ENCODE peak calls at places on chromosomes 6 and 20, in six cellular contexts. One of them, this sample, is unnamed.

GRCh38 chr20:44247131-44247571 is at the start of gene GDAP1L1:
- DNase-seq in hepatocyte: peak
- DNase-seq in left lung: no peak
- DNase-seq in pancreas: no peak
- DNase-seq in stomach: no peak
- DNase-seq in left ventricle myocardium inferior: no peak
- DNase-seq in this sample: no peak

GRCh38 chr20:38250607-38251006 is 9.9 kb downstream of the KIAA1755 start:
- DNase-seq in hepatocyte: no peak
- DNase-seq in stomach: no peak
- DNase-seq in left lung: no peak
- DNase-seq in pancreas: no peak
- DNase-seq in left ventricle myocardium inferior: no peak
- DNase-seq in this sample: peak

GRCh38 chr6:74409447-74409846 is 713.4 kb downstream of the CD109 start:
- DNase-seq in left ventricle myocardium inferior: no peak
- DNase-seq in pancreas: no peak
- DNase-seq in stomach: no peak
- DNase-seq in left lung: no peak
- DNase-seq in hepatocyte: peak
- DNase-seq in this sample: no peak

GRCh38 chr6:137019476-137020272 is 25.1 kb downstream of the IL20RA start:
- DNase-seq in left ventricle myocardium inferior: no peak
- DNase-seq in left lung: no peak
- DNase-seq in stomach: no peak
- DNase-seq in hepatocyte: no peak
- DNase-seq in pancreas: no peak
- DNase-seq in this sample: no peak

GRCh38 chr6:129842137-129842536 is 19.0 kb downstream of the TMEM244 start:
- DNase-seq in left ventricle myocardium inferior: no peak
- DNase-seq in pancreas: no peak
- DNase-seq in left lung: no peak
- DNase-seq in stomach: no peak
- DNase-seq in hepatocyte: no peak
- DNase-seq in this sample: no peak

GRCh38 chr20:25372584-25373336 is 17.9 kb downstream of the ABHD12 start:
- DNase-seq in left lung: no peak
- DNase-seq in hepatocyte: no peak
- DNase-seq in left ventricle myocardium inferior: no peak
- DNase-seq in pancreas: no peak
- DNase-seq in stomach: no peak
- DNase-seq in this sample: no peak

GRCh38 chr6:160106701-160107100 is 14.9 kb upstream of the SLC22A1 start:
- DNase-seq in left ventricle myocardium inferior: no peak
- DNase-seq in pancreas: no peak
- DNase-seq in stomach: no peak
- DNase-seq in hepatocyte: no peak
- DNase-seq in left lung: no peak
- DNase-seq in this sample: no peak

GRCh38 chr6:158226655-158227512 is 58.7 kb downstream of the GTF2H5 start:
- DNase-seq in left ventricle myocardium inferior: no peak
- DNase-seq in hepatocyte: peak
- DNase-seq in stomach: no peak
- DNase-seq in pancreas: peak
- DNase-seq in left lung: no peak
- DNase-seq in this sample: no peak

GRCh38 chr6:83853178-83853967 is at the start of gene RIPPLY2:
- DNase-seq in left ventricle myocardium inferior: peak
- DNase-seq in stomach: no peak
- DNase-seq in pancreas: peak
- DNase-seq in hepatocyte: peak
- DNase-seq in left lung: peak
- DNase-seq in this sample: no peak

GRCh38 chr6:53829698-53830221 is 35.0 kb downstream of the LRRC1 start:
- DNase-seq in pancreas: no peak
- DNase-seq in left lung: no peak
- DNase-seq in left ventricle myocardium inferior: no peak
- DNase-seq in hepatocyte: peak
- DNase-seq in stomach: no peak
- DNase-seq in this sample: no peak

GRCh38 chr6:128498244-128498643 is 22.2 kb downstream of the PTPRK start:
- DNase-seq in hepatocyte: no peak
- DNase-seq in stomach: no peak
- DNase-seq in pancreas: no peak
- DNase-seq in left lung: no peak
- DNase-seq in left ventricle myocardium inferior: no peak
- DNase-seq in this sample: no peak

GRCh38 chr20:23060629-23061028 is 11.2 kb upstream of the THBD start:
- DNase-seq in stomach: no peak
- DNase-seq in left lung: no peak
- DNase-seq in left ventricle myocardium inferior: no peak
- DNase-seq in hepatocyte: no peak
- DNase-seq in pancreas: no peak
- DNase-seq in this sample: no peak

GRCh38 chr6:134764741-134765140 is 185.2 kb downstream of the ALDH8A1 start:
- DNase-seq in stomach: no peak
- DNase-seq in pancreas: no peak
- DNase-seq in hepatocyte: no peak
- DNase-seq in left ventricle myocardium inferior: no peak
- DNase-seq in left lung: no peak
- DNase-seq in this sample: no peak

GRCh38 chr6:163863565-163863964 is 449.0 kb downstream of the QKI start:
- DNase-seq in left ventricle myocardium inferior: no peak
- DNase-seq in left lung: peak
- DNase-seq in pancreas: no peak
- DNase-seq in hepatocyte: no peak
- DNase-seq in stomach: no peak
- DNase-seq in this sample: no peak

GRCh38 chr20:3902446-3902845 is 13.3 kb downstream of the PANK2 start:
- DNase-seq in left lung: no peak
- DNase-seq in pancreas: no peak
- DNase-seq in stomach: no peak
- DNase-seq in hepatocyte: no peak
- DNase-seq in left ventricle myocardium inferior: no peak
- DNase-seq in this sample: no peak

GRCh38 chr6:43916924-43917877 is 147.2 kb downstream of the VEGFA start:
- DNase-seq in stomach: peak
- DNase-seq in left ventricle myocardium inferior: no peak
- DNase-seq in pancreas: peak
- DNase-seq in left lung: no peak
- DNase-seq in hepatocyte: peak
- DNase-seq in this sample: no peak

GRCh38 chr6:135289816-135290215 is 108.7 kb downstream of the MYB start:
- DNase-seq in hepatocyte: no peak
- DNase-seq in stomach: no peak
- DNase-seq in left lung: no peak
- DNase-seq in pancreas: no peak
- DNase-seq in left ventricle myocardium inferior: no peak
- DNase-seq in this sample: no peak

GRCh38 chr6:135941275-135941674 is 89.8 kb downstream of the PDE7B start:
- DNase-seq in stomach: no peak
- DNase-seq in left lung: no peak
- DNase-seq in left ventricle myocardium inferior: no peak
- DNase-seq in hepatocyte: no peak
- DNase-seq in pancreas: no peak
- DNase-seq in this sample: no peak

GRCh38 chr6:160679402-160679769 is 15.3 kb upstream of the LPA start:
- DNase-seq in left ventricle myocardium inferior: no peak
- DNase-seq in hepatocyte: peak
- DNase-seq in pancreas: peak
- DNase-seq in left lung: no peak
- DNase-seq in stomach: no peak
- DNase-seq in this sample: peak

GRCh38 chr6:137510923-137511322 is 16.7 kb upstream of the OLIG3 start:
- DNase-seq in left lung: no peak
- DNase-seq in hepatocyte: no peak
- DNase-seq in pancreas: no peak
- DNase-seq in stomach: no peak
- DNase-seq in left ventricle myocardium inferior: no peak
- DNase-seq in this sample: no peak

GRCh38 chr20:57384486-57384885 is 6.7 kb upstream of the RBM38 start:
- DNase-seq in stomach: no peak
- DNase-seq in left lung: peak
- DNase-seq in left ventricle myocardium inferior: no peak
- DNase-seq in pancreas: no peak
- DNase-seq in hepatocyte: no peak
- DNase-seq in this sample: no peak

GRCh38 chr20:46626799-46627198 is 24.5 kb downstream of the SLC13A3 start:
- DNase-seq in hepatocyte: no peak
- DNase-seq in left lung: no peak
- DNase-seq in left ventricle myocardium inferior: no peak
- DNase-seq in pancreas: no peak
- DNase-seq in stomach: no peak
- DNase-seq in this sample: no peak

GRCh38 chr6:2134559-2134958 is 110.8 kb downstream of the GMDS start:
- DNase-seq in stomach: no peak
- DNase-seq in left ventricle myocardium inferior: no peak
- DNase-seq in pancreas: no peak
- DNase-seq in left lung: no peak
- DNase-seq in hepatocyte: no peak
- DNase-seq in this sample: no peak

DNA sequence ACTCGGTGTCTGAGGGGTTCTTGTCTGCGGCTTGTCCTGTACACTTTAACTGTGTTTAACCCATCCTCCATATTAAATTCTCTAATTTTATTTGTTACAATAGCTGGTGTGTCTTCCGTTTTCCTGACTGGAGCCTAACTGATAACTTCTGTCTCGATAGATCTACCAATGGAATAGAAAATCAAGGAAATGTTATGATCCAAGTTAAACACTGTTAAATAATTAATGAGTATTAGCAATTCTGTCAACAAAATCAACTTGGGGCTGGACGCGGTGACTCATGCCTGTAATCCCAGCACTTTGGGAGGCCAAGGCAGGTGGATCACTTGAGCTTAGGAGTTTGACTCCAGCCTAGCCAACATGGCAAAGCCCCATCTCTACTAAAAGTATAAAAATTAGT is 81.7 kb downstream of the DNAH8 start:
- DNase-seq in left lung: no peak
- DNase-seq in stomach: peak
- DNase-seq in left ventricle myocardium inferior: no peak
- DNase-seq in pancreas: no peak
- DNase-seq in hepatocyte: no peak
- DNase-seq in this sample: no peak
- H3K4me3 ChIP-seq in left lung: no peak
- H3K4me3 ChIP-seq in stomach: no peak
- H3K4me3 ChIP-seq in left ventricle myocardium inferior: no peak
- H3K4me3 ChIP-seq in pancreas: no peak
- H3K4me3 ChIP-seq in hepatocyte: no peak
- H3K4me3 ChIP-seq in this sample: no peak

DNA sequence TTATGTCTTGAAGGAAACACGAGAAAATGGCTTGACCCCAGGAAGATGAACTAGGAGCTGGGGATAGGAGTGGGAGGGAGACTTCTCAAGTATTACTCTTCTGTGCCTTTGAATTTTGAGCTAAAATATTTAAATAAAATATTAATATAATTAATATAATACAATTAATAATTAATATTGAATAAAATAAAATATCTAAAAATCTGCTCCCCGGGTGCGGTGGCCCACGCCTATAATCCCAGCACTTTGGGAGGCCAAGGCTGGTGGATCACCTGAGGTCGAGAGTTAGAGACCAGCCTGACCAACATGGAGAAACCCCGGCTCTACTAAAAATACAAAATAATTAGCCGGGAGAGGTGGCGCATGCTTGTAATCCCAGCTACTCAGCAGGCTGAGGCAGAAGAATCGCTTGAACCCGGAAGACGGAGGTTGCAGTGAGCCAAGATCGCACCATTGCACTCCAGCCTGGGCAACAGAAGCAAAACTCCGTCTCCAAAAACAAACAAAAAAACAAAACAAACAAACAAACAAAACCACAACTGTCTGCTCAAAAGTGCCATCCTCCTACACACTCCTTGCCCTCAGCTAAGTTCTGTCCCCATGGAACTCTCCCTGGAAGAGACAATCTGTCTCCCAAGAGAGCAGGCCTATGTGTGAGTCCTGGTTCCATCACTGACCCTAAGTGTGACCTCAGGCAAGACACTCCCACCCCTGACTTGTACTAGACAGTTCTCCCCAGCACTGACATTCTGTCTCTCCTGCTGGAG is 13.7 kb upstream of the TRIB3 start:
- DNase-seq in left lung: no peak
- DNase-seq in left ventricle myocardium inferior: no peak
- DNase-seq in stomach: no peak
- DNase-seq in hepatocyte: no peak
- DNase-seq in pancreas: no peak
- DNase-seq in this sample: no peak
- H3K27ac ChIP-seq in left lung: no peak
- H3K27ac ChIP-seq in left ventricle myocardium inferior: no peak
- H3K27ac ChIP-seq in stomach: no peak
- H3K27ac ChIP-seq in hepatocyte: peak
- H3K27ac ChIP-seq in pancreas: no peak
- H3K27ac ChIP-seq in this sample: no peak

GRCh38 chr6:27290065-27290849 is 21.8 kb downstream of the POM121L2 start:
- DNase-seq in pancreas: no peak
- DNase-seq in stomach: no peak
- DNase-seq in hepatocyte: peak
- DNase-seq in left ventricle myocardium inferior: no peak
- DNase-seq in left lung: no peak
- DNase-seq in this sample: no peak
- H3K4me3 ChIP-seq in pancreas: no peak
- H3K4me3 ChIP-seq in stomach: no peak
- H3K4me3 ChIP-seq in hepatocyte: no peak
- H3K4me3 ChIP-seq in left ventricle myocardium inferior: no peak
- H3K4me3 ChIP-seq in left lung: no peak
- H3K4me3 ChIP-seq in this sample: no peak

GRCh38 chr6:40476673-40477072 is 110.5 kb downstream of the LRFN2 start:
- DNase-seq in hepatocyte: no peak
- DNase-seq in pancreas: no peak
- DNase-seq in left lung: no peak
- DNase-seq in stomach: no peak
- DNase-seq in left ventricle myocardium inferior: no peak
- DNase-seq in this sample: no peak

GRCh38 chr6:40474937-40475336 is 112.2 kb downstream of the LRFN2 start:
- DNase-seq in hepatocyte: no peak
- DNase-seq in stomach: no peak
- DNase-seq in pancreas: no peak
- DNase-seq in left lung: no peak
- DNase-seq in left ventricle myocardium inferior: no peak
- DNase-seq in this sample: no peak

GRCh38 chr6:40471243-40471642 is 115.9 kb downstream of the LRFN2 start:
- DNase-seq in hepatocyte: no peak
- DNase-seq in pancreas: no peak
- DNase-seq in stomach: no peak
- DNase-seq in left ventricle myocardium inferior: no peak
- DNase-seq in left lung: no peak
- DNase-seq in this sample: no peak

GRCh38 chr6:40473026-40473425 is 114.1 kb downstream of the LRFN2 start:
- DNase-seq in pancreas: no peak
- DNase-seq in hepatocyte: no peak
- DNase-seq in left lung: no peak
- DNase-seq in left ventricle myocardium inferior: no peak
- DNase-seq in stomach: no peak
- DNase-seq in this sample: no peak

DNA sequence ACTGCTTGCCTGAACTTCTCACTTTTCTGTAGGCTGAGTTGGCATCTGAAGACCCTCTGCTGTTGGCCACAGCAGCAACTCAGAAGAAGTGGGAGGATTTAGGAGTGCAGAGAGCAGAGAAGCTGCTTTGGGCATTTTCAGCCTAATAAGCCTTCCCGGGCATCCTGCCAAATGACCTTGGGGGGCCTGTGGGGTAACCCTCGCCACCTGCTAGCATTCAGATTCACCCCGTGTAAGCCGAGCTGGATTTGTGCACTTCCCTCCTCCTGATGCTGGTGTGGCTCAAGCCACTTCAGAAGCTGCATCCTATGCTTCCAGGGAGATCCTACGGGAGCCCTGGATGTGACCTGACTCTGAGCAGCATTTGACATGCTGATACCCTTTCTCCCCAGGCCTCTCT is 114.8 kb downstream of the LRFN2 start:
- DNase-seq in stomach: no peak
- DNase-seq in pancreas: no peak
- DNase-seq in left lung: no peak
- DNase-seq in left ventricle myocardium inferior: no peak
- DNase-seq in hepatocyte: no peak
- DNase-seq in this sample: no peak
- H3K27ac ChIP-seq in stomach: no peak
- H3K27ac ChIP-seq in pancreas: no peak
- H3K27ac ChIP-seq in left lung: no peak
- H3K27ac ChIP-seq in left ventricle myocardium inferior: no peak
- H3K27ac ChIP-seq in hepatocyte: no peak
- H3K27ac ChIP-seq in this sample: no peak

This sample was measured in upper lobe of right lung.